ENCODE peak calls at places on chromosomes 1 and 21, in six cellular contexts. One of them, this sample, is unnamed. For H3K4me1, the result is how much of the 10 kb centered on the place peaks cover.

GRCh38 chr1:235253219-235253640 is 74.7 kb downstream of the ARID4B start:
- DNase-seq in ascending aorta: no peak
- DNase-seq in psoas muscle: peak
- DNase-seq in uterus: peak
- DNase-seq in lower lobe of right lung: no peak
- DNase-seq in thoracic aorta: no peak
- DNase-seq in this sample: peak

GRCh38 chr1:230972855-230973271 is 5.8 kb downstream of the TTC13 start:
- DNase-seq in psoas muscle: no peak
- DNase-seq in lower lobe of right lung: no peak
- DNase-seq in thoracic aorta: no peak
- DNase-seq in ascending aorta: no peak
- DNase-seq in uterus: no peak
- DNase-seq in this sample: no peak

GRCh38 chr21:41611966-41612606 is 104.1 kb upstream of the TMPRSS2 start:
- DNase-seq in lower lobe of right lung: no peak
- DNase-seq in psoas muscle: no peak
- DNase-seq in ascending aorta: no peak
- DNase-seq in uterus: no peak
- DNase-seq in thoracic aorta: no peak
- DNase-seq in this sample: no peak

GRCh38 chr1:27418326-27418761 is 25.9 kb downstream of the GPR3 start:
- DNase-seq in thoracic aorta: no peak
- DNase-seq in uterus: peak
- DNase-seq in lower lobe of right lung: peak
- DNase-seq in ascending aorta: peak
- DNase-seq in psoas muscle: peak
- DNase-seq in this sample: no peak

GRCh38 chr1:6803357-6803756 is 18.1 kb downstream of the CAMTA1 start:
- DNase-seq in lower lobe of right lung: no peak
- DNase-seq in psoas muscle: no peak
- DNase-seq in uterus: no peak
- DNase-seq in ascending aorta: no peak
- DNase-seq in thoracic aorta: no peak
- DNase-seq in this sample: no peak

GRCh38 chr1:231272173-231272572 is 31.2 kb downstream of the GNPAT start:
- DNase-seq in ascending aorta: no peak
- DNase-seq in thoracic aorta: no peak
- DNase-seq in psoas muscle: no peak
- DNase-seq in uterus: no peak
- DNase-seq in lower lobe of right lung: no peak
- DNase-seq in this sample: no peak

GRCh38 chr1:9985001-9985400 is 12.0 kb upstream of the RBP7 start:
- DNase-seq in ascending aorta: no peak
- DNase-seq in uterus: no peak
- DNase-seq in psoas muscle: no peak
- DNase-seq in lower lobe of right lung: no peak
- DNase-seq in thoracic aorta: no peak
- DNase-seq in this sample: no peak

GRCh38 chr1:180994262-180994661 is 28.4 kb downstream of the STX6 start:
- DNase-seq in uterus: no peak
- DNase-seq in psoas muscle: no peak
- DNase-seq in thoracic aorta: no peak
- DNase-seq in lower lobe of right lung: no peak
- DNase-seq in ascending aorta: no peak
- DNase-seq in this sample: no peak

GRCh38 chr1:227666286-227666685 is 68.8 kb downstream of the JMJD4 start:
- DNase-seq in psoas muscle: no peak
- DNase-seq in thoracic aorta: no peak
- DNase-seq in ascending aorta: no peak
- DNase-seq in uterus: no peak
- DNase-seq in lower lobe of right lung: no peak
- DNase-seq in this sample: no peak

GRCh38 chr1:185487943-185488342 is 170.9 kb upstream of the IVNS1ABP start:
- DNase-seq in thoracic aorta: no peak
- DNase-seq in lower lobe of right lung: no peak
- DNase-seq in psoas muscle: no peak
- DNase-seq in uterus: no peak
- DNase-seq in ascending aorta: no peak
- DNase-seq in this sample: no peak

GRCh38 chr1:29090937-29091618 is 32.6 kb downstream of the TMEM200B start:
- DNase-seq in uterus: no peak
- DNase-seq in psoas muscle: no peak
- DNase-seq in thoracic aorta: no peak
- DNase-seq in ascending aorta: no peak
- DNase-seq in lower lobe of right lung: no peak
- DNase-seq in this sample: no peak

GRCh38 chr1:240705584-240705983 is 93.6 kb upstream of the GREM2 start:
- DNase-seq in ascending aorta: no peak
- DNase-seq in thoracic aorta: no peak
- DNase-seq in uterus: no peak
- DNase-seq in lower lobe of right lung: no peak
- DNase-seq in psoas muscle: no peak
- DNase-seq in this sample: no peak

GRCh38 chr1:10507111-10507879 is 32.5 kb downstream of the PEX14 start:
- DNase-seq in lower lobe of right lung: peak
- DNase-seq in ascending aorta: no peak
- DNase-seq in psoas muscle: peak
- DNase-seq in thoracic aorta: peak
- DNase-seq in uterus: peak
- DNase-seq in this sample: peak

DNA sequence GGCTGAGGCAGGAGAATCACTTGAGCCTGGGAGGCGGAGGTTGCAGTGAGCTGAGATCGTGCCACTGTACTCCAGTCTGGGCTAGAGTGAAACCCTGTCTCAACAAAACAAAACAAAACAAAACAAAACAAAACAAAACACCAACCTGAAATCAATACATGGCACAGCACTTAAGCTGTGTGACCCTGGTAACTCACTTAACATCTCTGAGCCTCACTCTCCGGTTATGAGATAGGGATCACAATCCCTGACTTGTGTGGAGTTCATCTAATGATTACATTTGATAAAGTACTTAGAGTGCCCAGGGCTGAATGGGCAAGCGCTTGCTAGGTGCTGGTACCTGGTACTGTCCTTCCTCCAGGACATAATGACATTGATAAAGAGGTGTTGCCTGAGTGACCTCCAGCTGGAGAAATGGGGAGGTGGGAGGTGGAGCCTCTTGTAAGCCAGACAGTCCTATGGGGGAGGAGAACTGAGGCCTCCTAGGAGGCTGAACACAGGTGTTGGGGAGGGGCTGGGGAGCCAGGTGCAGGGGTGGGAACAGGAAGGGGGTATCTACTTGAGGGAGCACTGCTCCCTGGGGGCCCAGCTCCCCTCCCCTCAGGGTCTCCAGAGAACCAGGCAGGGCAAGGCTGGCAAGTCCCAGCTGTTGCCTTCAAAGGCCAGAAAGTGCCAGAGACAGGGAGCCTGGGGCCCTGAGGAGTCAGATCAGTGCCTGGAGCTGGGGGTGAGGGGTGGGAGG is 17.9 kb downstream of the FOXO6 start:
- DNase-seq in lower lobe of right lung: no peak
- DNase-seq in uterus: no peak
- DNase-seq in ascending aorta: no peak
- DNase-seq in psoas muscle: no peak
- DNase-seq in thoracic aorta: no peak
- DNase-seq in this sample: no peak
- TF ChIP-seq CTCF in lower lobe of right lung: no peak
- TF ChIP-seq CTCF in uterus: no peak
- TF ChIP-seq CTCF in ascending aorta: no peak
- TF ChIP-seq CTCF in psoas muscle: no peak
- TF ChIP-seq CTCF in thoracic aorta: no peak
- TF ChIP-seq CTCF in this sample: no peak

DNA sequence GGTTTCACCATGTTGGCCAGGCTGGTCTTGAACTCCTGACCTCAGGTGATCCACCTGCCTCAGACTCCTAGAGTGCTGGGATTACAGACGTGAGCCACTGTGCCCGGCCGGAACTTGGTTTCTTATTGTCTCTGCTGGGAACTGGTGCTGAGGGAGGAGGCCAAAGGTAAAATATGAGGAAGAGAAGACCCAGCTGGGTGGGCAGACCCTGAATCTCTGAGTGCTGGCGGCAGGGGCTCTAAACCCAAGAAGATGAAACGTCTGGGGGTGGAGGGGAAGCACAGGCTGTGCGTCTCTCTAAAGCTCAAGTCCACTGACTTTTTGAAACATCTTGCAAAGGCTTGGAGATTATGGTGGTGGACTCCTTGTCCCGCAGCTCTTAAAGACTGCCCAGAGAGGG is 82.0 kb upstream of the TLR5 start:
- DNase-seq in ascending aorta: no peak
- DNase-seq in uterus: no peak
- DNase-seq in psoas muscle: no peak
- DNase-seq in thoracic aorta: no peak
- DNase-seq in lower lobe of right lung: no peak
- DNase-seq in this sample: no peak
- H3K4me1 ChIP-seq in ascending aorta: under half
- H3K4me1 ChIP-seq in uterus: under half
- H3K4me1 ChIP-seq in psoas muscle: under half
- H3K4me1 ChIP-seq in thoracic aorta: under half
- H3K4me1 ChIP-seq in lower lobe of right lung: under half
- H3K4me1 ChIP-seq in this sample: under half

GRCh38 chr1:205583461-205584130 is 48.2 kb downstream of the ELK4 start:
- DNase-seq in thoracic aorta: no peak
- DNase-seq in ascending aorta: no peak
- DNase-seq in uterus: no peak
- DNase-seq in psoas muscle: peak
- DNase-seq in lower lobe of right lung: no peak
- DNase-seq in this sample: no peak

GRCh38 chr1:205587576-205587975 is 44.2 kb downstream of the ELK4 start:
- DNase-seq in psoas muscle: peak
- DNase-seq in lower lobe of right lung: no peak
- DNase-seq in uterus: no peak
- DNase-seq in ascending aorta: no peak
- DNase-seq in thoracic aorta: no peak
- DNase-seq in this sample: no peak

GRCh38 chr1:205585169-205585834 is 46.5 kb downstream of the ELK4 start:
- DNase-seq in psoas muscle: no peak
- DNase-seq in lower lobe of right lung: no peak
- DNase-seq in ascending aorta: no peak
- DNase-seq in uterus: no peak
- DNase-seq in thoracic aorta: no peak
- DNase-seq in this sample: no peak

GRCh38 chr1:205584732-205585131 is 47.1 kb downstream of the ELK4 start:
- DNase-seq in psoas muscle: peak
- DNase-seq in lower lobe of right lung: no peak
- DNase-seq in ascending aorta: no peak
- DNase-seq in thoracic aorta: no peak
- DNase-seq in uterus: no peak
- DNase-seq in this sample: no peak

GRCh38 chr1:205585835-205586785 is 45.7 kb downstream of the ELK4 start:
- DNase-seq in psoas muscle: peak
- DNase-seq in lower lobe of right lung: no peak
- DNase-seq in ascending aorta: no peak
- DNase-seq in uterus: no peak
- DNase-seq in thoracic aorta: no peak
- DNase-seq in this sample: no peak
- H3K4me3 ChIP-seq in psoas muscle: no peak
- H3K4me3 ChIP-seq in lower lobe of right lung: no peak
- H3K4me3 ChIP-seq in ascending aorta: no peak
- H3K4me3 ChIP-seq in uterus: no peak
- H3K4me3 ChIP-seq in thoracic aorta: no peak
- H3K4me3 ChIP-seq in this sample: no peak

DNA sequence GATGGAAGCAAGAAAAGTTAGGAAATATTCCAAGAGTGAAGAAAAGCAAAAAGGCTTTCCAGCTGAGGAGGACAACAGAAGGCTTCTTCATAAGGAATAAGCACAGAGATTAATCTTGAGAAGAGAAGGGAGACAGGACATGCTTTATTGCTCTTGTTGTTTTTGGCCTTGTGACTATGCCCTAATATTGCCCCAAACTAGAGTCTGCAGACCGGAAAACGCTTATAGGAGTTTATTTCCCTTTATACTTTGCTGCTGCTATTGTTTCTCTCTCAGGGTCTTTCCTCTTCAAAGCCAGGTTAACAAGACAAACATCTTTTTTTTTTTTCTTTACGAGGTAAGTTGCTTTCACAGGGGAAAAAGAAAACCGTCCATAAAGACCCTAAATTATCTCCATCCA is 991.4 kb downstream of the ADGRL2 start:
- DNase-seq in psoas muscle: no peak
- DNase-seq in thoracic aorta: no peak
- DNase-seq in uterus: no peak
- DNase-seq in lower lobe of right lung: no peak
- DNase-seq in ascending aorta: no peak
- DNase-seq in this sample: no peak
- TF ChIP-seq CTCF in psoas muscle: no peak
- TF ChIP-seq CTCF in thoracic aorta: no peak
- TF ChIP-seq CTCF in uterus: no peak
- TF ChIP-seq CTCF in lower lobe of right lung: no peak
- TF ChIP-seq CTCF in ascending aorta: no peak
- TF ChIP-seq CTCF in this sample: no peak